ENCODE peak calls at places on chromosomes 7 and 10, in four cellular contexts. A is lower leg skin; W is fibroblast of lung; H is effector memory CD4-positive, alpha-beta T cell. M is an unnamed sample.
A peak's percentile ranks its signal among the peaks of the same experiment; 100 is the strongest.

GRCh38 chr10:62011558-62011957 is 110.1 kb downstream of the ARID5B start:
- DNase-seq in A (no peak), W (no peak), H (no peak), M (no peak)

GRCh38 chr7:106775552-106775936 is 89.5 kb upstream of the PIK3CG start:
- DNase-seq in A (no peak), W (peak; percentile 75), H (no peak), M (no peak)

GRCh38 chr7:95472521-95473160 is 13.1 kb upstream of the ASB4 start:
- DNase-seq in A (no peak), W (peak; percentile 24), H (no peak), M (no peak)

GRCh38 chr7:100722480-100723212 is 2.4 kb downstream of the EPO start:
- DNase-seq in A (no peak), W (no peak), H (no peak), M (no peak)

GRCh38 chr10:29023678-29024077 is 265.2 kb upstream of the LYZL1 start:
- DNase-seq in A (no peak), W (peak; percentile 4), H (no peak), M (no peak)

GRCh38 chr7:1223196-1224092 is 9.2 kb upstream of the UNCX start:
- DNase-seq in A (no peak), W (no peak), H (no peak), M (no peak)

GRCh38 chr7:131010714-131011436 is 276.9 kb upstream of the KLF14 start:
- DNase-seq in A (no peak), W (peak; percentile 84), H (no peak), M (no peak)

GRCh38 chr7:31134246-31135188 is 82.4 kb downstream of the ADCYAP1R1 start:
- DNase-seq in A (no peak), W (peak; percentile 71), H (peak; percentile 11), M (peak; percentile 23)

GRCh38 chr10:71073451-71074175 is 138.8 kb upstream of the UNC5B start:
- DNase-seq in A (peak; percentile 56), W (no peak), H (no peak), M (no peak)

GRCh38 chr7:91344911-91345310 is 80.7 kb downstream of the FZD1 start:
- DNase-seq in A (no peak), W (no peak), H (no peak), M (no peak)

GRCh38 chr10:5748394-5748803 is 63.8 kb downstream of the TASOR2 start:
- DNase-seq in A (no peak), W (no peak), H (no peak), M (no peak)

GRCh38 chr10:25047902-25048301 is 31.5 kb downstream of the THNSL1 start:
- DNase-seq in A (no peak), W (peak; percentile 28), H (no peak), M (no peak)

GRCh38 chr7:74084722-74085578 is 1.3 kb downstream of the LIMK1 start:
- DNase-seq in A (no peak), W (no peak), H (no peak), M (no peak)

GRCh38 chr10:844552-844951 is 87.0 kb downstream of the LARP4B start:
- DNase-seq in A (no peak), W (peak; percentile 15), H (no peak), M (no peak)

GRCh38 chr10:124652200-124652599 is 92.0 kb downstream of the FAM53B start:
- DNase-seq in A (no peak), W (no peak), H (no peak), M (no peak)

GRCh38 chr10:86376852-86377796 is 10.5 kb upstream of the GRID1 start:
- DNase-seq in A (peak; percentile 96), W (peak; percentile 39), H (peak; percentile 65), M (peak; percentile 90)

GRCh38 chr7:158262284-158263109 is 325.1 kb downstream of the PTPRN2 start:
- DNase-seq in A (no peak), W (no peak), H (no peak), M (no peak)

DNA sequence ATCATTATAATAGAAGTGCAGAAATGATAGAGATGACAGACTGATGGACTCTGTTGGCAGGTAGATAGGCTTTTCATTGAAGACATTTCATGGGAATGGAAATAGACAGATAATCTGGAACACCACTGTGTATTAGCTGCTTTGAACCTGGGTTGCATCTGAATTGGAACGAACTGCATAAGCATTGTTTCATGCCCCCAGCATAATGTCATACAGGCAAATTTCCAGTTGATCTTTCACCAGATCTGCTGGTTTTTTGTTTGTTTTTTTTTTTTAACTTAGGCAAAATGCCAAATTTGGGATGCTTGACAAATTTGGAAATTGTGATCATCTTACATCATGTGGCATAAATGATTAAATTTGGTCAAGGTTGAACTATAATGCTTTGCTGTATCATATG is 172.1 kb upstream of the AOAH start:
- DNase-seq in A (no peak), W (no peak), H (no peak), M (no peak)
- H3K4me3 ChIP-seq in A (no peak overlapping the region), W (no peak overlapping the region), H (no peak overlapping the region), M (no peak overlapping the region)

GRCh38 chr7:151225948-151226510 is 976 bp downstream of the ABCF2 start:
- DNase-seq in A (no peak), W (peak; percentile 9), H (no peak), M (no peak)

GRCh38 chr7:151229249-151229648 is 2.2 kb upstream of the ABCF2 start:
- DNase-seq in A (no peak), W (no peak), H (no peak), M (no peak)

GRCh38 chr7:151226560-151226874 is 488 bp downstream of the ABCF2 start:
- DNase-seq in A (no peak), W (no peak), H (no peak), M (no peak)

GRCh38 chr7:151226875-151227782 is at the start of gene ABCF2:
- DNase-seq in A (peak; percentile 100), W (peak; percentile 99), H (peak; percentile 97), M (peak; percentile 97)

GRCh38 chr7:151228024-151228866 is 1.2 kb upstream of the ABCF2 start:
- DNase-seq in A (no peak), W (no peak), H (no peak), M (no peak)
- H3K4me3 ChIP-seq in A (no peak overlapping the region), W (peak overlapping the region; percentile 83), H (peak overlapping the region; percentile 69), M (peak overlapping the region; percentile 91)

GRCh38 chr7:57769131-57769530 is 319.2 kb downstream of the ZNF716 start:
- DNase-seq in A (peak; percentile 57), W (no peak), H (no peak), M (no peak)
- H3K4me3 ChIP-seq in A (no peak overlapping the region), W (no peak overlapping the region), H (no peak overlapping the region), M (no peak overlapping the region)

DNA sequence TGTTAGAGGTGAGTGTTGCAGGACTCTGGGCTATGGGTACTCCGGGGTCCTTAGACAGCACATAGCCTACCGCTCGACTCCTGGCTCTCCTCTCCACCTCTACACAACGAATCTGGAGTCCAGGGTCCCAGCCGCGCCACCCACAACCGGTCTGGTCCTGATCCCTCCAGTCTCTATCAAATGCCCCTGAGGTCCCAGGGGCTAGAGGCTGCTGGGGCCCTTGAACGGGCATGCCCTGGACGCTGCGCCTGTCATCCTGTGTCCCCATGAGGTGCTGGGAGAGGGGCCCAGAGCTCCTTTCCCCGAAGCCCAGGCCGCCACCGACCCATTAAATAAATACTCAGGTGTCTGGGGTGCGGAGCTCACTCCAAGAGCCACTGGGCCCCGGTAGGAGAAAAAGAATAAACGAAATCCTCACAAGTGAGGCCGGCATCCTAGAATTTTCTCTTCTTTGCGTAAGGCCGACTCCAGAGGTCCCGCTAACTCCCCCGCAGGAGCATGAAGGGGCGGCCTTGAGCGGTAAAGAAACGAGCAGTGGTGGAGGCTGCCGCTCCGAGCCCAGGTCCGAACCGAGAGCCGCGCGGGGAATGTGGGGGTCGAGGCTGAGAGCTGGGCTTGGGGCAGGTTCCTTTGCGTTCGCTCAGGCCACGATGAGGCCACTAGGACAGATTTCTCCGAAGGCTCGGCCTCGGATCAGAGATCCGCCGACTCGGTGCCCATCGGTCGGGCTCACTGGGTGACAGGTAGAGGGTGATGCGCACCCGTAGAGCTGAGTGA is 166.7 kb downstream of the NRF1 start:
- DNase-seq in A (no peak), W (no peak), H (no peak), M (no peak)
- H3K4me3 ChIP-seq in A (no peak overlapping the region), W (no peak overlapping the region), H (peak overlapping the region; percentile 54), M (no peak overlapping the region)

DNA sequence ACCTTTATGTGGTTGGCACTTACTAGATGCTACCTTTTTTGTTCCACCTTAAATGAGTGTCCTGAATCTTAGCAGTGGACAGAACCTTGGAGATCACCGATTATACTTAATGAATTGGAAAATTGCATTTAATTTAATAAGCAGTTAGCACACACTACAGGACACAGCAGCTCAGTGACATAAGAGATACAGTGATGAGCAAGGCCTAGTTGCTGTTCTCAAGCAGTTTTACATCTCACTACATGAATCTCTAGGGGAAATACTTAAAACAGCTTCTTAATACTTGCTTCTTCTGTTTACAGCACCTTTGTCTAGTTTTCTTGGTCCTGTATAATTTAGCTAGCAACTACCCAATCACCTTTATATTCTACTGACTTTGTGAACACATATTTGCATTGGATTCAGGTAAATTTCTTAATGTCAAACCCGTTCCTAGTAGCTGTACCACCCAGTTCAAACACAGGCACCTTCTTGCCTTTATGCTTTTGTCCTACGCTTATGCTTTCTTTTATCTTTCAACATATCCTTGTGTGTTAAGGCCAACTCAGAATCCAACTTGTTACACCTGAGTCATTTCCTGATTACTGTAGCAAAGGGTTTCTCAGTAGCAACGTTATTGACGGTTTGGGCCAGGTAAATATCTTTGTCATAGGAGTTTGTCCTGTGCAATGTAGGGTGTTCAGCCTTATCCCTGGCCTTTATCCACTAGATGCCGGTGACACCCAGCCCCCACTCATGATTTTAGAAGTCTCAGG is 1.8 kb downstream of the STAM start:
- DNase-seq in A (no peak), W (no peak), H (no peak), M (no peak)
- H3K4me3 ChIP-seq in A (no peak overlapping the region), W (peak overlapping the region; percentile 82), H (peak overlapping the region; percentile 78), M (peak overlapping the region; percentile 38)

GRCh38 chr10:17428616-17429097 is 25.7 kb downstream of the ST8SIA6 start:
- DNase-seq in A (no peak), W (no peak), H (peak; percentile 61), M (peak; percentile 25)
- H3K4me3 ChIP-seq in A (no peak overlapping the region), W (no peak overlapping the region), H (peak overlapping the region; percentile 35), M (peak overlapping the region; percentile 44)

M was measured in naive thymus-derived CD4-positive, alpha-beta T cell.